ENCODE peak calls at places on chromosome 4, in six cellular contexts. One of them, this sample, is unnamed.
A peak's percentile ranks its signal among the peaks of the same experiment; 100 is the strongest.

GRCh38 chr4:101471201-101471600 is 123.9 kb upstream of the PPP3CA start:
- DNase-seq in LHCN-M2: no peak
- DNase-seq in astrocyte of the cerebellum: peak; percentile 24
- DNase-seq in MV-4-11: no peak
- DNase-seq in WTC11: no peak
- DNase-seq in NCI-H748 treated with DMSO at 0.1 percent for 48 hours: no peak
- DNase-seq in this sample: no peak

GRCh38 chr4:179583221-179583620 is 2141.0 kb upstream of the AGA start:
- DNase-seq in astrocyte of the cerebellum: no peak
- DNase-seq in WTC11: no peak
- DNase-seq in LHCN-M2: no peak
- DNase-seq in NCI-H748 treated with DMSO at 0.1 percent for 48 hours: no peak
- DNase-seq in MV-4-11: no peak
- DNase-seq in this sample: no peak

GRCh38 chr4:6444587-6444986 is 27.8 kb downstream of the PPP2R2C start:
- DNase-seq in astrocyte of the cerebellum: no peak
- DNase-seq in MV-4-11: no peak
- DNase-seq in NCI-H748 treated with DMSO at 0.1 percent for 48 hours: no peak
- DNase-seq in WTC11: no peak
- DNase-seq in LHCN-M2: no peak
- DNase-seq in this sample: no peak

GRCh38 chr4:7415927-7416686 is 18.6 kb downstream of the PSAPL1 start:
- DNase-seq in NCI-H748 treated with DMSO at 0.1 percent for 48 hours: no peak
- DNase-seq in MV-4-11: no peak
- DNase-seq in LHCN-M2: no peak
- DNase-seq in astrocyte of the cerebellum: no peak
- DNase-seq in WTC11: peak; percentile 5
- DNase-seq in this sample: no peak

GRCh38 chr4:75800972-75801371 is 76.6 kb downstream of the USO1 start:
- DNase-seq in WTC11: no peak
- DNase-seq in astrocyte of the cerebellum: no peak
- DNase-seq in NCI-H748 treated with DMSO at 0.1 percent for 48 hours: no peak
- DNase-seq in LHCN-M2: peak; percentile 42
- DNase-seq in MV-4-11: no peak
- DNase-seq in this sample: no peak

GRCh38 chr4:17494258-17494657 is 17.6 kb downstream of the QDPR start:
- DNase-seq in MV-4-11: no peak
- DNase-seq in WTC11: no peak
- DNase-seq in NCI-H748 treated with DMSO at 0.1 percent for 48 hours: no peak
- DNase-seq in LHCN-M2: peak; percentile 90
- DNase-seq in astrocyte of the cerebellum: peak; percentile 19
- DNase-seq in this sample: peak; percentile 61

GRCh38 chr4:104491826-104492771 is 2.6 kb downstream of the CXXC4 start:
- DNase-seq in NCI-H748 treated with DMSO at 0.1 percent for 48 hours: peak; percentile 72
- DNase-seq in LHCN-M2: no peak
- DNase-seq in astrocyte of the cerebellum: no peak
- DNase-seq in MV-4-11: no peak
- DNase-seq in WTC11: peak; percentile 29
- DNase-seq in this sample: no peak

GRCh38 chr4:176794151-176794550 is 1.4 kb upstream of the VEGFC start:
- DNase-seq in astrocyte of the cerebellum: peak; percentile 90
- DNase-seq in NCI-H748 treated with DMSO at 0.1 percent for 48 hours: no peak
- DNase-seq in WTC11: no peak
- DNase-seq in LHCN-M2: peak; percentile 94
- DNase-seq in MV-4-11: no peak
- DNase-seq in this sample: no peak

GRCh38 chr4:153159016-153159415 is 45.2 kb upstream of the TRIM2 start:
- DNase-seq in WTC11: no peak
- DNase-seq in LHCN-M2: no peak
- DNase-seq in NCI-H748 treated with DMSO at 0.1 percent for 48 hours: no peak
- DNase-seq in MV-4-11: peak; percentile 76
- DNase-seq in astrocyte of the cerebellum: no peak
- DNase-seq in this sample: no peak

GRCh38 chr4:13546374-13546854 is 2.1 kb upstream of the NKX3-2 start:
- DNase-seq in MV-4-11: no peak
- DNase-seq in astrocyte of the cerebellum: no peak
- DNase-seq in NCI-H748 treated with DMSO at 0.1 percent for 48 hours: no peak
- DNase-seq in WTC11: no peak
- DNase-seq in LHCN-M2: no peak
- DNase-seq in this sample: no peak

GRCh38 chr4:54077812-54078211 is 13.4 kb upstream of the CHIC2 start:
- DNase-seq in WTC11: no peak
- DNase-seq in MV-4-11: no peak
- DNase-seq in NCI-H748 treated with DMSO at 0.1 percent for 48 hours: no peak
- DNase-seq in LHCN-M2: peak; percentile 41
- DNase-seq in astrocyte of the cerebellum: no peak
- DNase-seq in this sample: no peak

GRCh38 chr4:2393353-2394270 is 24.8 kb downstream of the ZFYVE28 start:
- DNase-seq in NCI-H748 treated with DMSO at 0.1 percent for 48 hours: no peak
- DNase-seq in astrocyte of the cerebellum: no peak
- DNase-seq in WTC11: peak; percentile 76
- DNase-seq in MV-4-11: no peak
- DNase-seq in LHCN-M2: no peak
- DNase-seq in this sample: no peak

GRCh38 chr4:115121351-115122043 is 8.1 kb upstream of the NDST4 start:
- DNase-seq in NCI-H748 treated with DMSO at 0.1 percent for 48 hours: no peak
- DNase-seq in LHCN-M2: peak; percentile 53
- DNase-seq in MV-4-11: no peak
- DNase-seq in astrocyte of the cerebellum: no peak
- DNase-seq in WTC11: no peak
- DNase-seq in this sample: no peak

GRCh38 chr4:167826281-167826680 is 266.1 kb upstream of the ANXA10 start:
- DNase-seq in NCI-H748 treated with DMSO at 0.1 percent for 48 hours: no peak
- DNase-seq in MV-4-11: peak; percentile 36
- DNase-seq in LHCN-M2: peak; percentile 50
- DNase-seq in WTC11: no peak
- DNase-seq in astrocyte of the cerebellum: no peak
- DNase-seq in this sample: peak; percentile 12